ENCODE peak calls at places on chromosomes 5 and 9, in ten cellular contexts. One of them, this sample, is unnamed. For H3K27me3, the result is how much of the 10 kb centered on the place peaks cover.

GRCh38 chr5:104817127-104817526 is 1254.5 kb upstream of the NUDT12 start:
- DNase-seq in neural progenitor cell: no peak
- DNase-seq in DND-41: no peak
- DNase-seq in thyroid gland: no peak
- DNase-seq in ovary: no peak
- DNase-seq in mammary epithelial cell: no peak
- DNase-seq in adrenal gland: no peak
- DNase-seq in suprapubic skin: no peak
- DNase-seq in HL-60: no peak
- DNase-seq in RWPE2: no peak
- DNase-seq in this sample: no peak

GRCh38 chr9:12689233-12689632 is 4.0 kb upstream of the TYRP1 start:
- DNase-seq in neural progenitor cell: no peak
- DNase-seq in DND-41: no peak
- DNase-seq in thyroid gland: no peak
- DNase-seq in ovary: no peak
- DNase-seq in mammary epithelial cell: no peak
- DNase-seq in adrenal gland: no peak
- DNase-seq in suprapubic skin: no peak
- DNase-seq in HL-60: no peak
- DNase-seq in RWPE2: no peak
- DNase-seq in this sample: no peak

GRCh38 chr5:72433520-72433919 is 73.7 kb downstream of the ZNF366 start:
- DNase-seq in neural progenitor cell: no peak
- DNase-seq in DND-41: no peak
- DNase-seq in thyroid gland: no peak
- DNase-seq in ovary: no peak
- DNase-seq in mammary epithelial cell: no peak
- DNase-seq in adrenal gland: no peak
- DNase-seq in suprapubic skin: no peak
- DNase-seq in HL-60: no peak
- DNase-seq in RWPE2: no peak
- DNase-seq in this sample: no peak

GRCh38 chr9:3361689-3362392 is 164.0 kb downstream of the RFX3 start:
- DNase-seq in neural progenitor cell: no peak
- DNase-seq in DND-41: no peak
- DNase-seq in thyroid gland: no peak
- DNase-seq in ovary: no peak
- DNase-seq in mammary epithelial cell: no peak
- DNase-seq in adrenal gland: no peak
- DNase-seq in suprapubic skin: no peak
- DNase-seq in HL-60: no peak
- DNase-seq in RWPE2: no peak
- DNase-seq in this sample: no peak

GRCh38 chr9:16002816-16003215 is 450.0 kb downstream of the CCDC171 start:
- DNase-seq in neural progenitor cell: no peak
- DNase-seq in DND-41: no peak
- DNase-seq in thyroid gland: no peak
- DNase-seq in ovary: no peak
- DNase-seq in mammary epithelial cell: peak
- DNase-seq in adrenal gland: no peak
- DNase-seq in suprapubic skin: no peak
- DNase-seq in HL-60: no peak
- DNase-seq in RWPE2: no peak
- DNase-seq in this sample: no peak

GRCh38 chr5:164360589-164360988 is 855.2 kb downstream of the MAT2B start:
- DNase-seq in neural progenitor cell: no peak
- DNase-seq in DND-41: no peak
- DNase-seq in thyroid gland: no peak
- DNase-seq in ovary: no peak
- DNase-seq in mammary epithelial cell: no peak
- DNase-seq in adrenal gland: no peak
- DNase-seq in suprapubic skin: no peak
- DNase-seq in HL-60: no peak
- DNase-seq in RWPE2: no peak
- DNase-seq in this sample: no peak

GRCh38 chr5:172451771-172452197 is 2.5 kb downstream of the SH3PXD2B start:
- DNase-seq in neural progenitor cell: no peak
- DNase-seq in DND-41: no peak
- DNase-seq in thyroid gland: peak
- DNase-seq in ovary: no peak
- DNase-seq in mammary epithelial cell: peak
- DNase-seq in adrenal gland: peak
- DNase-seq in suprapubic skin: peak
- DNase-seq in HL-60: no peak
- DNase-seq in RWPE2: peak
- DNase-seq in this sample: peak

GRCh38 chr9:126474786-126475485 is 138.8 kb upstream of the LMX1B start:
- DNase-seq in neural progenitor cell: no peak
- DNase-seq in DND-41: no peak
- DNase-seq in thyroid gland: no peak
- DNase-seq in ovary: no peak
- DNase-seq in mammary epithelial cell: no peak
- DNase-seq in adrenal gland: no peak
- DNase-seq in suprapubic skin: no peak
- DNase-seq in HL-60: no peak
- DNase-seq in RWPE2: no peak
- DNase-seq in this sample: no peak

GRCh38 chr9:805151-805550 is 36.3 kb upstream of the DMRT1 start:
- DNase-seq in neural progenitor cell: no peak
- DNase-seq in DND-41: no peak
- DNase-seq in thyroid gland: no peak
- DNase-seq in ovary: no peak
- DNase-seq in mammary epithelial cell: no peak
- DNase-seq in adrenal gland: no peak
- DNase-seq in suprapubic skin: no peak
- DNase-seq in HL-60: no peak
- DNase-seq in RWPE2: no peak
- DNase-seq in this sample: no peak

GRCh38 chr5:58114324-58114723 is 345.6 kb downstream of the PLK2 start:
- DNase-seq in neural progenitor cell: no peak
- DNase-seq in DND-41: no peak
- DNase-seq in thyroid gland: no peak
- DNase-seq in ovary: no peak
- DNase-seq in mammary epithelial cell: peak
- DNase-seq in adrenal gland: no peak
- DNase-seq in suprapubic skin: no peak
- DNase-seq in HL-60: no peak
- DNase-seq in RWPE2: no peak
- DNase-seq in this sample: no peak

GRCh38 chr5:1876708-1877433 is 5.9 kb downstream of the IRX4 start:
- DNase-seq in neural progenitor cell: peak
- DNase-seq in DND-41: no peak
- DNase-seq in thyroid gland: no peak
- DNase-seq in ovary: no peak
- DNase-seq in mammary epithelial cell: no peak
- DNase-seq in adrenal gland: no peak
- DNase-seq in suprapubic skin: no peak
- DNase-seq in HL-60: no peak
- DNase-seq in RWPE2: no peak
- DNase-seq in this sample: no peak

GRCh38 chr5:15026506-15026905 is 154.9 kb upstream of the ANKH start:
- DNase-seq in neural progenitor cell: no peak
- DNase-seq in DND-41: no peak
- DNase-seq in thyroid gland: no peak
- DNase-seq in ovary: no peak
- DNase-seq in mammary epithelial cell: no peak
- DNase-seq in adrenal gland: no peak
- DNase-seq in suprapubic skin: no peak
- DNase-seq in HL-60: no peak
- DNase-seq in RWPE2: no peak
- DNase-seq in this sample: no peak

GRCh38 chr9:90939367-90939766 is 137.7 kb downstream of the SYK start:
- DNase-seq in neural progenitor cell: no peak
- DNase-seq in DND-41: no peak
- DNase-seq in thyroid gland: no peak
- DNase-seq in ovary: no peak
- DNase-seq in mammary epithelial cell: no peak
- DNase-seq in adrenal gland: no peak
- DNase-seq in suprapubic skin: no peak
- DNase-seq in HL-60: no peak
- DNase-seq in RWPE2: no peak
- DNase-seq in this sample: no peak

GRCh38 chr5:66653380-66653779 is 57.2 kb downstream of the MAST4 start:
- DNase-seq in neural progenitor cell: no peak
- DNase-seq in DND-41: no peak
- DNase-seq in thyroid gland: no peak
- DNase-seq in ovary: no peak
- DNase-seq in mammary epithelial cell: peak
- DNase-seq in adrenal gland: peak
- DNase-seq in suprapubic skin: no peak
- DNase-seq in HL-60: no peak
- DNase-seq in RWPE2: no peak
- DNase-seq in this sample: no peak

GRCh38 chr9:112757300-112757883 is 6.8 kb downstream of the SNX30 start:
- DNase-seq in neural progenitor cell: no peak
- DNase-seq in DND-41: no peak
- DNase-seq in thyroid gland: no peak
- DNase-seq in ovary: no peak
- DNase-seq in mammary epithelial cell: no peak
- DNase-seq in adrenal gland: no peak
- DNase-seq in suprapubic skin: no peak
- DNase-seq in HL-60: no peak
- DNase-seq in RWPE2: no peak
- DNase-seq in this sample: no peak

DNA sequence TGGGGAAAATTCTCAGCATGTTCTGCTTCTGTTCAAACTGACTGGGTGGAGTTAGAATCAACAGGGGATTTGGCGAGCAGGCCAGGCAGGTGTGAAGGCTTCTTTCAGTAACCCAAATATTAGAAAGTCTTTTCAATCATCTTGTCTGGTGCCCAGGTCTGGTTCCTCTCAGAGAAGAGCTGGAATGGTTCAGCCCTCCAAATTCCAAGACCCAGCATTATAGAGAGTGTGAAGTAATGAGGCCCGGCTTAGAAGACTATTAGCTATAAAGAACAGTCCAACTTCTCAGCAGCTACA is 88.4 kb upstream of the SPDL1 start:
- DNase-seq in neural progenitor cell: no peak
- DNase-seq in DND-41: no peak
- DNase-seq in thyroid gland: no peak
- DNase-seq in ovary: no peak
- DNase-seq in mammary epithelial cell: no peak
- DNase-seq in adrenal gland: no peak
- DNase-seq in suprapubic skin: no peak
- DNase-seq in HL-60: no peak
- DNase-seq in RWPE2: no peak
- DNase-seq in this sample: no peak
- H3K27me3 ChIP-seq in neural progenitor cell: under half
- H3K27me3 ChIP-seq in DND-41: under half
- H3K27me3 ChIP-seq in thyroid gland: under half
- H3K27me3 ChIP-seq in ovary: under half
- H3K27me3 ChIP-seq in mammary epithelial cell: under half
- H3K27me3 ChIP-seq in adrenal gland: under half
- H3K27me3 ChIP-seq in suprapubic skin: under half
- H3K27me3 ChIP-seq in HL-60: under half
- H3K27me3 ChIP-seq in RWPE2: under half
- H3K27me3 ChIP-seq in this sample: under half

DNA sequence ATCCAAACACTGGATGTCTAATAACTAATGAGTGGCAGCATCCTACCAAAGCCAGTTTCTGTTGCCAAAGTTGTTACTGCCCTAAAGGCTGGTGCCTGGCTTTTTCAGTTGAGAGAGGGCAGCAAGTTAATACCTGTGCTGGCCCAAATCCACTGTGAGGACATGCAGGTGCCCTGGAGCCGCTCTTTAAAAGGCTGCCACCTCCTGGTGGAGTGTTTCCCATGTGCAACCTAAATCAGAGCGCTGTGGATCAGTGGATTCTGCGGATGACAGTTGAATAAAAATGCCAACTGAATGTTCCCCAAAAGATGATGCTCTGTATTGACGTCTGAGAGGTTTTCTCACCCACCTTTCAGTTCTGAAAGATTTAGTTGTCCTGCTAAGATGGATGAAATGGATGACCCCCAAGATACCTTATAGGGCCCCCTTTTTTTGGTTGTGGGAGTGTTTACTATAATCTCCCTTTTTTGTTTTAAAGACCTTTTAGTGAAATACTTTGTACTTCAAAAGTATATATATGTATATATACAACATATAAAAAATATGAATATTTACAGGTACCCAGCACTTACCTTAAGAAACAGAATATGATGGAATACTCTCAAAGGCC is 146.4 kb downstream of the EGFLAM start:
- DNase-seq in neural progenitor cell: peak
- DNase-seq in DND-41: no peak
- DNase-seq in thyroid gland: peak
- DNase-seq in ovary: no peak
- DNase-seq in mammary epithelial cell: peak
- DNase-seq in adrenal gland: no peak
- DNase-seq in suprapubic skin: no peak
- DNase-seq in HL-60: no peak
- DNase-seq in RWPE2: no peak
- DNase-seq in this sample: no peak
- TF ChIP-seq CTCF in neural progenitor cell: peak
- TF ChIP-seq CTCF in DND-41: peak
- TF ChIP-seq CTCF in thyroid gland: no peak
- TF ChIP-seq CTCF in ovary: no peak
- TF ChIP-seq CTCF in mammary epithelial cell: peak
- TF ChIP-seq CTCF in adrenal gland: peak
- TF ChIP-seq CTCF in suprapubic skin: peak
- TF ChIP-seq CTCF in HL-60: no peak
- TF ChIP-seq CTCF in RWPE2: peak
- TF ChIP-seq CTCF in this sample: peak

DNA sequence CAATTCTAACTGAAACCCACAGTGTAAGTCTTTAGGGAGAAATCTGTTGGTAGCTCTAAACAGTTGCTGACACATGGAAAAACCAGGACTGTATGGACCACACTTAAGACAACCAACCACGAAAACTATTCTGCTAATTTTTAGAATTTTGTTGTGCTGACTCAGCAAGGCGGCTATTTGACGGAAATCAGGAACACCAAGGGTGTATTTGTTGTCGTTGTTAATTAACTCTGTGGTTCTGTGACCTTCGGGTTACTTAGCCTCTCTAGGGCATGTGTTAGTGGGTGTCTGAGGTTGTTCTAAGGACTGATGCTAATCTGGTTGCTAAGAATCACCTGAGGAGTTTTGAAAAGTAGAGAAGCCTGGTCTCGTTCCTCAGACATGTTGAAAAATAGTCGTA is 79.2 kb downstream of the ATP10B start:
- DNase-seq in neural progenitor cell: no peak
- DNase-seq in DND-41: no peak
- DNase-seq in thyroid gland: no peak
- DNase-seq in ovary: no peak
- DNase-seq in mammary epithelial cell: no peak
- DNase-seq in adrenal gland: no peak
- DNase-seq in suprapubic skin: no peak
- DNase-seq in HL-60: no peak
- DNase-seq in RWPE2: no peak
- DNase-seq in this sample: no peak
- H3K27me3 ChIP-seq in neural progenitor cell: under half
- H3K27me3 ChIP-seq in DND-41: under half
- H3K27me3 ChIP-seq in thyroid gland: under half
- H3K27me3 ChIP-seq in ovary: under half
- H3K27me3 ChIP-seq in mammary epithelial cell: under half
- H3K27me3 ChIP-seq in adrenal gland: under half
- H3K27me3 ChIP-seq in suprapubic skin: under half
- H3K27me3 ChIP-seq in HL-60: under half
- H3K27me3 ChIP-seq in RWPE2: under half
- H3K27me3 ChIP-seq in this sample: under half

DNA sequence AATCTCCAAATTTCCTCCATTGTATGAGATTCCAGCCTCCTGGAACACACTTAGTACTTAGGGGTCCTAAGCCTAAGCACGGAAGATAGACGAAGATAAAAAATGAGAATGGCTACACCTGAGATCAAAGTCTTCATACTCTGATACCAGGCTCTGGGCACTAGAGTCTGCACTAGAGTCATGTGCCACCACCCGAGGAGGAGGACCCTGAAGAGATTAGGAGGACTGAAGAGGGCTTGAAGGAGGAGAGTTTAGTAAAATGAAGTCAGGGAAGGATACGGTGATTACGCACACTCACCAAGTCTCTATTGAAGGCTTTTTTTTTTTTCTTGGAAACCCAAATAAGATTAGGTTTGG is 573 bp upstream of the SPATA24 start:
- DNase-seq in neural progenitor cell: no peak
- DNase-seq in DND-41: peak
- DNase-seq in thyroid gland: no peak
- DNase-seq in ovary: no peak
- DNase-seq in mammary epithelial cell: no peak
- DNase-seq in adrenal gland: peak
- DNase-seq in suprapubic skin: no peak
- DNase-seq in HL-60: no peak
- DNase-seq in RWPE2: no peak
- DNase-seq in this sample: no peak
- TF ChIP-seq CTCF in neural progenitor cell: no peak
- TF ChIP-seq CTCF in DND-41: peak
- TF ChIP-seq CTCF in thyroid gland: no peak
- TF ChIP-seq CTCF in ovary: no peak
- TF ChIP-seq CTCF in mammary epithelial cell: no peak
- TF ChIP-seq CTCF in adrenal gland: no peak
- TF ChIP-seq CTCF in suprapubic skin: no peak
- TF ChIP-seq CTCF in HL-60: no peak
- TF ChIP-seq CTCF in RWPE2: no peak
- TF ChIP-seq CTCF in this sample: no peak

This sample was measured in BJ.